ENCODE peak calls at places on chromosomes 4 and X, in four cellular contexts. I is foreskin fibroblast, C is IMR-90, Z is ovary. J is an unnamed sample.

GRCh38 chrX:147891886-147892285 is 19.8 kb upstream of the FMR1 start:
- DNase-seq in I (no peak), C (peak), Z (no peak), J (no peak)

GRCh38 chr4:109511414-109511813 is 48.6 kb upstream of the MCUB start:
- DNase-seq in I (no peak), C (no peak), Z (no peak), J (no peak)

GRCh38 chr4:3745886-3746656 is 20.1 kb upstream of the ADRA2C start:
- DNase-seq in I (no peak), C (no peak), Z (no peak), J (no peak)

GRCh38 chr4:88587285-88587684 is 5.0 kb upstream of the HERC3 start:
- DNase-seq in I (no peak), C (no peak), Z (no peak), J (no peak)

GRCh38 chr4:138672393-138672976 is 343.1 kb upstream of the NOCT start:
- DNase-seq in I (no peak), C (no peak), Z (no peak), J (no peak)

GRCh38 chrX:119624417-119624816 is 18.2 kb upstream of the NKRF start:
- DNase-seq in I (no peak), C (no peak), Z (no peak), J (no peak)

GRCh38 chr4:64784125-64784524 is 374.9 kb upstream of the TECRL start:
- DNase-seq in I (no peak), C (no peak), Z (no peak), J (no peak)

GRCh38 chrX:20355187-20355586 is 88.5 kb upstream of the RPS6KA3 start:
- DNase-seq in I (no peak), C (no peak), Z (no peak), J (no peak)

GRCh38 chrX:115560978-115561604 is at the start of gene PLS3:
- DNase-seq in I (peak), C (peak), Z (peak), J (peak)

GRCh38 chr4:74414149-74414809 is 30.7 kb upstream of the AREG start:
- DNase-seq in I (no peak), C (no peak), Z (no peak), J (no peak)

GRCh38 chr4:143251781-143252180 is 67.1 kb downstream of the USP38 start:
- DNase-seq in I (peak), C (peak), Z (no peak), J (no peak)

GRCh38 chr4:1167244-1167949 is 5.0 kb downstream of the SPON2 start:
- DNase-seq in I (peak), C (peak), Z (peak), J (no peak)

GRCh38 chrX:119692241-119693031 is 532 bp downstream of the SEPTIN6 start:
- DNase-seq in I (peak), C (peak), Z (no peak), J (no peak)

GRCh38 chr4:114320126-114320525 is 278.5 kb upstream of the UGT8 start:
- DNase-seq in I (peak), C (no peak), Z (no peak), J (no peak)

GRCh38 chr4:110586137-110586850 is 36.6 kb downstream of the PITX2 start:
- DNase-seq in I (peak), C (peak), Z (no peak), J (peak)

GRCh38 chr4:119204898-119205297 is 7.6 kb upstream of the USP53 start:
- DNase-seq in I (no peak), C (no peak), Z (no peak), J (no peak)

GRCh38 chr4:108378164-108378563 is 209.4 kb upstream of the LEF1 start:
- DNase-seq in I (no peak), C (no peak), Z (no peak), J (no peak)

GRCh38 chr4:89243741-89244252 is 63.8 kb downstream of the GPRIN3 start:
- DNase-seq in I (no peak), C (no peak), Z (no peak), J (no peak)

GRCh38 chrX:38368774-38369173 is 16.4 kb downstream of the OTC start:
- DNase-seq in I (no peak), C (no peak), Z (no peak), J (no peak)

GRCh38 chr4:147351083-147351787 is 129.7 kb upstream of the EDNRA start:
- DNase-seq in I (peak), C (peak), Z (no peak), J (no peak)

GRCh38 chrX:13693341-13693871 is 4.5 kb downstream of the RAB9A start:
- DNase-seq in I (peak), C (no peak), Z (no peak), J (no peak)

GRCh38 chrX:70038951-70039350 is 10.8 kb downstream of the AWAT2 start:
- DNase-seq in I (peak), C (no peak), Z (no peak), J (no peak)

GRCh38 chr4:88002786-88003185 is 4.6 kb upstream of the PKD2 start:
- DNase-seq in I (peak), C (no peak), Z (no peak), J (no peak)

GRCh38 chr4:81409836-81410235 is 61.9 kb downstream of the RASGEF1B start:
- DNase-seq in I (no peak), C (no peak), Z (no peak), J (no peak)

GRCh38 chr4:94551616-94552564 is 100.1 kb downstream of the PDLIM5 start:
- DNase-seq in I (no peak), C (peak), Z (no peak), J (no peak)

GRCh38 chr4:53196872-53197759 is 168.7 kb downstream of the SCFD2 start:
- DNase-seq in I (peak), C (peak), Z (no peak), J (peak)

GRCh38 chr4:60588556-60588955 is 611.6 kb upstream of the ADGRL3 start:
- DNase-seq in I (no peak), C (no peak), Z (no peak), J (no peak)

GRCh38 chr4:77819409-77819835 is 254 bp upstream of the CNOT6L start:
- DNase-seq in I (no peak), C (no peak), Z (no peak), J (no peak)

GRCh38 chr4:62231994-62232393 is 1031.9 kb downstream of the ADGRL3 start:
- DNase-seq in I (no peak), C (no peak), Z (no peak), J (no peak)

GRCh38 chr4:118772149-118773081 is 63.5 kb downstream of the SEC24D start:
- DNase-seq in I (peak), C (peak), Z (no peak), J (no peak)

GRCh38 chrX:72409993-72410392 is 104.3 kb upstream of the CITED1 start:
- DNase-seq in I (no peak), C (no peak), Z (no peak), J (no peak)

GRCh38 chr4:28373601-28374000 is 1513.0 kb downstream of the STIM2 start:
- DNase-seq in I (peak), C (peak), Z (no peak), J (no peak)

DNA sequence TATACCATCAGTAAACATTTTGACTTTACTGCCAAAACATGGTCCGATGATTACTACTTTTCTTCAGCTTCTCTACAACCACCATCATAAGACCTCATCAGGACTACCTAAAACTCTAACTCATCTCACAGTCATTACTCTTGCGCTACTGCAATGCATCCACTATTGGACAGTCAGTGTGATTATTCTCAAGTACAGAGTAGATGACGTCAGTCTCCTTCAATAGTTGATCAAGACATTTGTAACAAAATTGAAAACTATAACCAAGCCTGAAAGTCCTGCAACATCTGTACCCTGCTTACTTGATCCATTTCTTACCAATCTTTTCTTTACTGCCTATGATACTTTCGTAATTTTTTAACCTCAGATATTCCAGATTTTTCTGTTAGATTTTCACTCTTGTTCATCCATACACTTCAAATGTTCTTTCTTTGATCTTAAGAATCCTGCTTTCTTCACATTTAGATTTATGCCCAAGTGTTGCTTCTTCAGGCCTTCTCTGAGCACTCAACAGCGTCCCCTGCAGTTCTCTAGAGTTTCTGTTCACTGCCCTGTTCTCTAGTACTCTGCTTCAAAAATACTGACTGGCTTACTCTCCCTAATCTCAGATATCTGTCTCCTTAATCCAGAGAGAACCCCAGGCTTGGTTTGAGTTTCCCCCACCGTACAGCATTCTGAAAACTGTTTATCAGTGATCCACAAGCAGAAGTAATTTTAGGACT is 1517.6 kb downstream of the STIM2 start:
- DNase-seq in I (no peak), C (no peak), Z (no peak), J (no peak)
- TF ChIP-seq CTCF in I (peak), C (no peak), Z (no peak), J (peak)

DNA sequence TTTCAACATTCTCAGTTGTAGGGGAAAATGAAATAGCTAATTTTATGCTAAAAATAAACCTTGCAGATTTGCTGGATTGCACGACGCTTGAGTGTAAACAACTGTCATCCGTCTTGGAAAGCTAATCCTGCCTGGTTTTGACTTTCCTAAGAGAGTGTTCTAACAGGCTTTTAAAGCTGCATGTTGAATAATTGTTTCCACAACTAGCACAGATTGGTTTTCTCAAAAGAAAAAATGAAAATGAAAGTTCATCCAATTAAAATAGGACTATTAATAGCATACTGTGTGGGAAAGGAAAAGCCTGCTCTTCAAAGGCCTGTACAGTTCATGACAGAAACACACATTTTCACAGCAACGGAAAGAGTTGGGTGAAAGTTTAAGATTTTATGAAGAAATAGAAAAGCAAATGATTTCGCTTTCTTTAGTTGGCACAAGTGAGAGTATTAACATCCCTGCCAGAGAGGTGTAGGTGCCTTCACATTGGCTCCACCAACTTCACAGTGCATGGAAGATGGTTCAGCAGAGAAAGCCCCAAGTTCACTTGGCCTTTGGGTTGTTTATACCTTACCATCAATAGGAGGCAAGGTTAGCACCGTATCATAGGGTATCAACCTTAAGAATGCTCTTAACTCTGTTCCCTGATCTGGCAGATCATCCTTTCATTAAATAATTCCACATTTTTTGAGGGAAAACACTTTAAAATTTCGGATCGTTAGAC is 140.0 kb upstream of the GUCY1A1 start:
- DNase-seq in I (peak), C (peak), Z (no peak), J (no peak)
- H3K4me3 ChIP-seq in I (no peak), C (peak), Z (no peak), J (no peak)

DNA sequence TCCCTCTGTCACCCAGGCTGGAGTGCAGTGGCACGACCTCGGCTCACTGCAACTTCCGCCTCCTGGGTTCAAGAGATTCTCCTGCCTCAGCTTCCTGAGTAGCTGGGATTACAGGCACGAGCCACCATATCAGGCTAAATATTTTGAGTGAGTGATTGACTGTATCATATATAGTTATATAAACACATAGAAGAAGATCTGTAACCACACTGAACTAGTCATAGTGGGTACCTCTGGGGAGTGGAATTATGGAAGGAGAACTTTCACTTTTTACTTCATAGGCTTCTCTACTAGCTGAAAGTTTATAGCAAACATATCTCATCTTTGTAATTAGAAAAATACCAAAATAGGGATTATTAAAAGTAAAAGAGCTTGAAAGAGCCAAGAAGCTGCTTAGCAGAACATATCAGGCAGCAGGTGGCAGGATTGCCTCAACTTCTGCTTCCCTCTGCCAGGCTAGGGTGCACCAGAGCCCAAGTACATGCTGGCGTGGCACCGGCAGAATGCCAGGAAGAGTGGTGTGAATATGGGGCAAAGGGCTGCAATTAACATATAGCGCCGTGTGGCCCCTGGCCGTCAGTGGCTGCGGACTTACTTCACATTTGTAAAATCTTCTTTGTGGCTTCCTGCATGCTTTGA is 39.5 kb upstream of the CD40LG start:
- DNase-seq in I (peak), C (no peak), Z (peak), J (no peak)
- TF ChIP-seq CTCF in I (peak), C (peak), Z (no peak), J (peak)

GRCh38 chr4:112655270-112655669 is 18.3 kb downstream of the LARP7 start:
- DNase-seq in I (no peak), C (no peak), Z (no peak), J (no peak)
- H3K4me3 ChIP-seq in I (no peak), C (no peak), Z (no peak), J (no peak)

GRCh38 chr4:85243857-85244256 is 231.1 kb upstream of the ARHGAP24 start:
- DNase-seq in I (peak), C (no peak), Z (no peak), J (no peak)
- TF ChIP-seq CTCF in I (peak), C (no peak), Z (no peak), J (no peak)

GRCh38 chr4:4869380-4869723 is 9.9 kb downstream of the MSX1 start:
- DNase-seq in I (no peak), C (no peak), Z (no peak), J (no peak)
- H3K4me3 ChIP-seq in I (no peak), C (no peak), Z (no peak), J (no peak)

GRCh38 chrX:32673193-32673592 is 538.2 kb downstream of the DMD start:
- DNase-seq in I (no peak), C (peak), Z (no peak), J (no peak)
- TF ChIP-seq CTCF in I (no peak), C (no peak), Z (no peak), J (no peak)

DNA sequence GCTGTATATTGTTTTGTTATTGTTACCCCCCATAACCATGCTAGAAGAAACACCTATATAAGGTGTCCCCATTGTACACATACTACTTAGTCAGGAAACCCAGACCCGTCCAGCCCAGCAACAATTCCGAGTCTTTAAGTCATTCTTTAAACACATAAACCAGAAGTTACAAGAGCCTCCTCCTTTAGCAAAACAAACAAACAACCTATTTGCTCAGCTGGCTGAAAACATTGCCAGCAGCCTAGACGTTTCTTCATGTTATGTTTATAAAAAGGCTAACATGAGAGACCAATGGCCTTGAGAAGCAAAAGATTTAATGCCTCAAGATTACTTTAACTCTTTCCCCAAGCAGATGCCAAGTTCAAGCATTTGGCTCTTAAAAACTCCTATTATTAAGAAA is 1.4 kb downstream of the ACOX3 start:
- DNase-seq in I (no peak), C (peak), Z (peak), J (no peak)
- H3K4me3 ChIP-seq in I (no peak), C (no peak), Z (no peak), J (no peak)

J was measured in AG09309.